ENCODE peak calls at places on chromosomes 4 and X, in six cellular contexts. C, K, J, V, G and X are unnamed samples.

GRCh38 chr4:12924253-12924652 is 559.9 kb downstream of the RAB28 start:
- DNase-seq in C (no peak), K (no peak), J (no peak), V (no peak), G (no peak), X (no peak)

GRCh38 chr4:56863441-56864129 is 42.1 kb upstream of the SPINK2 start:
- DNase-seq in C (no peak), K (peak), J (no peak), V (no peak), G (no peak), X (no peak)

GRCh38 chr4:144809056-144809640 is 163.2 kb downstream of the HHIP start:
- DNase-seq in C (no peak), K (no peak), J (no peak), V (no peak), G (no peak), X (no peak)

GRCh38 chr4:168724960-168725359 is 228.1 kb downstream of the PALLD start:
- DNase-seq in C (no peak), K (no peak), J (no peak), V (no peak), G (no peak), X (no peak)

GRCh38 chr4:114052227-114052626 is 72.8 kb upstream of the ARSJ start:
- DNase-seq in C (no peak), K (no peak), J (no peak), V (no peak), G (no peak), X (no peak)

GRCh38 chrX:47143894-47144625 is 442 bp downstream of the NDUFB11 start:
- DNase-seq in C (no peak), K (no peak), J (no peak), V (no peak), G (no peak), X (no peak)

GRCh38 chr4:84482564-84483563 is 16.2 kb downstream of the NKX6-1 start:
- DNase-seq in C (no peak), K (peak), J (no peak), V (no peak), G (no peak), X (no peak)

GRCh38 chr4:37666625-37667071 is 19.5 kb downstream of the RELL1 start:
- DNase-seq in C (peak), K (peak), J (no peak), V (no peak), G (peak), X (peak)

GRCh38 chr4:118398226-118399090 is 45.7 kb upstream of the PRSS12 start:
- DNase-seq in C (no peak), K (no peak), J (no peak), V (no peak), G (no peak), X (no peak)

GRCh38 chr4:145902522-145902921 is 36.1 kb downstream of the ZNF827 start:
- DNase-seq in C (no peak), K (no peak), J (no peak), V (no peak), G (no peak), X (no peak)

GRCh38 chr4:15482346-15482745 is 12.7 kb downstream of the CC2D2A start:
- DNase-seq in C (no peak), K (no peak), J (no peak), V (no peak), G (no peak), X (no peak)

GRCh38 chrX:78199851-78200250 is 60.4 kb upstream of the TAF9B start:
- DNase-seq in C (no peak), K (peak), J (no peak), V (no peak), G (no peak), X (no peak)

GRCh38 chr4:89469930-89470375 is 162.4 kb upstream of the GPRIN3 start:
- DNase-seq in C (no peak), K (peak), J (no peak), V (no peak), G (no peak), X (peak)

GRCh38 chrX:119755981-119756533 is 2.3 kb upstream of the SOWAHD start:
- DNase-seq in C (no peak), K (no peak), J (no peak), V (no peak), G (peak), X (no peak)

GRCh38 chrX:38061335-38061734 is 55.0 kb downstream of the SYTL5 start:
- DNase-seq in C (no peak), K (peak), J (no peak), V (no peak), G (no peak), X (no peak)

GRCh38 chr4:54063737-54064316 is 578 bp downstream of the CHIC2 start:
- DNase-seq in C (peak), K (peak), J (no peak), V (no peak), G (no peak), X (no peak)

GRCh38 chr4:11455201-11455835 is 26.6 kb upstream of the HS3ST1 start:
- DNase-seq in C (no peak), K (no peak), J (no peak), V (no peak), G (no peak), X (no peak)

GRCh38 chrX:15985937-15986336 is 131.3 kb upstream of the AP1S2 start:
- DNase-seq in C (no peak), K (peak), J (no peak), V (no peak), G (no peak), X (no peak)

GRCh38 chrX:118730500-118731247 is 3.3 kb downstream of the IL13RA1 start:
- DNase-seq in C (no peak), K (peak), J (no peak), V (no peak), G (no peak), X (peak)

GRCh38 chrX:140505421-140506337 is 810 bp upstream of the SOX3 start:
- DNase-seq in C (no peak), K (no peak), J (no peak), V (no peak), G (no peak), X (no peak)

GRCh38 chr4:48720459-48720858 is 59.6 kb downstream of the FRYL start:
- DNase-seq in C (no peak), K (no peak), J (no peak), V (no peak), G (no peak), X (no peak)

GRCh38 chrX:39857780-39858179 is 240.0 kb downstream of the BCOR start:
- DNase-seq in C (no peak), K (no peak), J (no peak), V (no peak), G (no peak), X (no peak)